ENCODE peak calls at places on chromosomes 1 and 21, in four cellular contexts. D, S, O and U are unnamed samples.

GRCh38 chr1:3430820-3431219 is 23.6 kb upstream of the ARHGEF16 start:
- DNase-seq in D (no peak), O (no peak), S (no peak), U (no peak)

GRCh38 chr1:31702836-31703404 is 897 bp downstream of the COL16A1 start:
- DNase-seq in D (peak), S (no peak), O (no peak), U (no peak)

GRCh38 chr1:184906771-184907170 is 67.5 kb downstream of the NIBAN1 start:
- DNase-seq in D (peak), S (no peak), O (no peak), U (no peak)

GRCh38 chr1:32394890-32395415 is 712 bp upstream of the BSDC1 start:
- DNase-seq in S (no peak), O (no peak), D (no peak), U (no peak)

GRCh38 chr1:58074702-58075578 is 471.6 kb downstream of the OMA1 start:
- DNase-seq in O (no peak), S (no peak), D (no peak), U (no peak)

GRCh38 chr21:38948377-38948776 is 142.6 kb downstream of the ETS2 start:
- DNase-seq in S (no peak), O (no peak), D (peak), U (no peak)

GRCh38 chr1:192877283-192877886 is 68.5 kb downstream of the RGS2 start:
- DNase-seq in S (no peak), O (no peak), D (peak), U (peak)

GRCh38 chr1:200869376-200869752 is 3.4 kb upstream of the GPR25 start:
- DNase-seq in D (no peak), O (no peak), S (no peak), U (no peak)

GRCh38 chr1:179867493-179868330 is 9.9 kb downstream of the TOR1AIP2 start:
- DNase-seq in O (peak), D (peak), S (peak), U (peak)